ENCODE peak calls at places on chromosomes 13 and 19, in six cellular contexts. One of them, this sample, is unnamed.

GRCh38 chr19:47111081-47111589 is 2.4 kb downstream of the ZC3H4 start:
- DNase-seq in NCI-H524: no peak
- DNase-seq in NCI-H1436: no peak
- DNase-seq in T1000: no peak
- DNase-seq in B cell: peak; percentile 64
- DNase-seq in dorsolateral prefrontal cortex: peak; percentile 57
- DNase-seq in this sample: peak; percentile 14

GRCh38 chr13:26037302-26037701 is 14.5 kb downstream of the SHISA2 start:
- DNase-seq in NCI-H524: peak; percentile 15
- DNase-seq in NCI-H1436: no peak
- DNase-seq in T1000: no peak
- DNase-seq in B cell: no peak
- DNase-seq in dorsolateral prefrontal cortex: peak; percentile 71
- DNase-seq in this sample: peak; percentile 62

GRCh38 chr13:103130681-103131210 is 64.5 kb upstream of the SLC10A2 start:
- DNase-seq in NCI-H524: no peak
- DNase-seq in NCI-H1436: no peak
- DNase-seq in T1000: no peak
- DNase-seq in B cell: no peak
- DNase-seq in dorsolateral prefrontal cortex: no peak
- DNase-seq in this sample: no peak

GRCh38 chr13:83221813-83222241 is 660.4 kb downstream of the SLITRK1 start:
- DNase-seq in NCI-H524: no peak
- DNase-seq in NCI-H1436: no peak
- DNase-seq in T1000: no peak
- DNase-seq in B cell: no peak
- DNase-seq in dorsolateral prefrontal cortex: no peak
- DNase-seq in this sample: no peak

GRCh38 chr13:97018029-97018819 is 23.9 kb upstream of the OXGR1 start:
- DNase-seq in NCI-H524: no peak
- DNase-seq in NCI-H1436: peak; percentile 54
- DNase-seq in T1000: peak; percentile 13
- DNase-seq in B cell: peak; percentile 44
- DNase-seq in dorsolateral prefrontal cortex: no peak
- DNase-seq in this sample: peak; percentile 8

GRCh38 chr13:51590966-51591627 is 6.8 kb downstream of the WDFY2 start:
- DNase-seq in NCI-H524: peak; percentile 77
- DNase-seq in NCI-H1436: no peak
- DNase-seq in T1000: peak; percentile 4
- DNase-seq in B cell: no peak
- DNase-seq in dorsolateral prefrontal cortex: no peak
- DNase-seq in this sample: no peak

GRCh38 chr19:16400911-16401675 is 70.7 kb downstream of the EPS15L1 start:
- DNase-seq in NCI-H524: no peak
- DNase-seq in NCI-H1436: no peak
- DNase-seq in T1000: no peak
- DNase-seq in B cell: no peak
- DNase-seq in dorsolateral prefrontal cortex: peak; percentile 71
- DNase-seq in this sample: no peak

GRCh38 chr13:43397110-43397509 is 373.7 kb downstream of the DNAJC15 start:
- DNase-seq in NCI-H524: no peak
- DNase-seq in NCI-H1436: no peak
- DNase-seq in T1000: no peak
- DNase-seq in B cell: no peak
- DNase-seq in dorsolateral prefrontal cortex: no peak
- DNase-seq in this sample: no peak

GRCh38 chr13:23609414-23610186 is 39.4 kb downstream of the TNFRSF19 start:
- DNase-seq in NCI-H524: peak; percentile 76
- DNase-seq in NCI-H1436: no peak
- DNase-seq in T1000: no peak
- DNase-seq in B cell: peak; percentile 20
- DNase-seq in dorsolateral prefrontal cortex: no peak
- DNase-seq in this sample: no peak

GRCh38 chr13:31968473-31968872 is 63.1 kb upstream of the FRY start:
- DNase-seq in NCI-H524: no peak
- DNase-seq in NCI-H1436: no peak
- DNase-seq in T1000: no peak
- DNase-seq in B cell: no peak
- DNase-seq in dorsolateral prefrontal cortex: no peak
- DNase-seq in this sample: no peak

GRCh38 chr13:21069561-21070004 is 8.2 kb upstream of the LATS2 start:
- DNase-seq in NCI-H524: no peak
- DNase-seq in NCI-H1436: no peak
- DNase-seq in T1000: peak; percentile 40
- DNase-seq in B cell: no peak
- DNase-seq in dorsolateral prefrontal cortex: no peak
- DNase-seq in this sample: no peak

GRCh38 chr13:42524487-42525034 is 49.4 kb upstream of the TNFSF11 start:
- DNase-seq in NCI-H524: no peak
- DNase-seq in NCI-H1436: no peak
- DNase-seq in T1000: no peak
- DNase-seq in B cell: peak; percentile 32
- DNase-seq in dorsolateral prefrontal cortex: no peak
- DNase-seq in this sample: no peak

GRCh38 chr19:46513461-46514236 is 18.0 kb upstream of the PNMA8B start:
- DNase-seq in NCI-H524: peak; percentile 17
- DNase-seq in NCI-H1436: peak; percentile 26
- DNase-seq in T1000: no peak
- DNase-seq in B cell: peak; percentile 86
- DNase-seq in dorsolateral prefrontal cortex: peak; percentile 90
- DNase-seq in this sample: peak; percentile 81

This sample was measured in substantia nigra.